ENCODE peak calls at places on chromosomes 12 and 14, in eight cellular contexts. E is WTC11, I is transverse colon, V is endodermal cell, R is tibial artery, K is stomach, M is HFF-Myc, W is H9. Z is an unnamed sample.

GRCh38 chr14:104137297-104138097 is 890 bp upstream of the KIF26A start:
- DNase-seq in E (peak; percentile 79), I (peak; percentile 73), V (peak; percentile 95), R (peak; percentile 67), K (peak; percentile 70), M (no peak), W (peak; percentile 84), Z (peak; percentile 81)

GRCh38 chr14:54094765-54095164 is 138.1 kb upstream of the BMP4 start:
- DNase-seq in E (no peak), I (no peak), V (no peak), R (no peak), K (no peak), M (no peak), W (no peak), Z (no peak)

GRCh38 chr12:93729934-93730333 is 52.8 kb downstream of the CRADD start:
- DNase-seq in E (no peak), I (no peak), V (no peak), R (no peak), K (no peak), M (no peak), W (no peak), Z (no peak)

GRCh38 chr14:77041837-77042557 is 13.5 kb upstream of the IRF2BPL start:
- DNase-seq in E (no peak), I (peak; percentile 56), V (no peak), R (peak; percentile 87), K (peak; percentile 52), M (no peak), W (no peak), Z (no peak)

GRCh38 chr12:82673698-82674097 is 13.0 kb upstream of the TMTC2 start:
- DNase-seq in E (no peak), I (no peak), V (no peak), R (no peak), K (no peak), M (no peak), W (no peak), Z (no peak)

GRCh38 chr12:95262808-95263207 is 45.2 kb downstream of the VEZT start:
- DNase-seq in E (no peak), I (no peak), V (no peak), R (no peak), K (no peak), M (peak; percentile 29), W (no peak), Z (no peak)

GRCh38 chr12:95545731-95546490 is 5.4 kb downstream of the USP44 start:
- DNase-seq in E (no peak), I (no peak), V (no peak), R (no peak), K (no peak), M (no peak), W (no peak), Z (no peak)

GRCh38 chr12:93302331-93303229 is 75.1 kb upstream of the NUDT4 start:
- DNase-seq in E (no peak), I (no peak), V (no peak), R (no peak), K (no peak), M (no peak), W (no peak), Z (no peak)

GRCh38 chr14:76956253-76957090 is 72.0 kb downstream of the IRF2BPL start:
- DNase-seq in E (peak; percentile 92), I (peak; percentile 92), V (peak; percentile 97), R (peak; percentile 97), K (peak; percentile 93), M (no peak), W (peak; percentile 98), Z (no peak)

GRCh38 chr14:102285106-102285505 is 19.9 kb downstream of the MOK start:
- DNase-seq in E (no peak), I (no peak), V (no peak), R (no peak), K (no peak), M (no peak), W (no peak), Z (no peak)

GRCh38 chr12:79690606-79691298 is at the start of gene PAWR:
- DNase-seq in E (peak; percentile 90), I (peak; percentile 86), V (peak; percentile 97), R (peak; percentile 82), K (peak; percentile 83), M (no peak), W (peak; percentile 91), Z (no peak)
- TF ChIP-seq CTCF in E (no peak), I (peak; percentile 33), V (peak; percentile 60), R (no peak), K (no peak), M (peak; percentile 8), W (peak; percentile 46), Z (no peak)

DNA sequence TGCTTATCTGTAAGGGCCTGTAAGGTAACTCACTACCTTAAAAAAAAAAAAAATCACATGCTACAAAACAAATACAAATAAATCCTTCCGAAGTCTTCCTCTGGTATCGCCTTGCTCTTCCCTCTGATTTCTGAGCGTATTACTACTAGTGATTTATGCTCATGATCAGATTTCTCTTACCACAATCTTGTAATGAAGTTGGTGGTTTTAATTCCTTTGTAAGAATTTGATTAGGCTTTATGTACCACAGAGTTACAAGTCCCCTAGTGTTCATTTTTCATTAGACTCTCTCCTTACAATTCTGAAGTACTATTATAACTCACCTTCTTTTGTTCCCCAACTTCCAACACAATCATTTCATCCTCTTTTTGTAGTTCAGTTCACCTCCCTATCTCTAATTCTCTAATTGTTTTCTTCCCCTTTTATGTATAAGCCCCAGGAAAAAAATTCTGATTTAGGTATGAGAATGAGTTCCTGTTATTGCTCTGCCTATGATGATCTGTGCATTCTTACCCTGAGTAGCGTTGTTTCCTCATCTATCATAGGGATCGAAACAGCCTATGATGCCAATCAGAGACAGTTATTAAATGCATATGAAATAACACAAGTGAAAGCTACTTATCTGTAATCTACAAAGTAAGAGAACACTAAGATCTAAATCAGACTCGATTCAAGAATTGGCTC is 81.5 kb downstream of the EPS8 start:
- DNase-seq in E (no peak), I (no peak), V (no peak), R (no peak), K (no peak), M (no peak), W (no peak), Z (no peak)
- TF ChIP-seq CTCF in E (no peak), I (no peak), V (no peak), R (no peak), K (no peak), M (no peak), W (no peak), Z (no peak)

GRCh38 chr12:56117778-56118687 is at the start of gene ZC3H10:
- DNase-seq in E (peak; percentile 98), I (peak; percentile 99), V (peak; percentile 100), R (peak; percentile 99), K (peak; percentile 98), M (peak; percentile 99), W (peak; percentile 100), Z (peak; percentile 58)
- TF ChIP-seq CTCF in E (no peak), I (peak; percentile 41), V (peak; percentile 69), R (peak; percentile 35), K (no peak), M (peak; percentile 47), W (peak; percentile 54), Z (peak; percentile 46)

GRCh38 chr14:91510171-91511013 is at the start of gene PPP4R3A:
- DNase-seq in E (peak; percentile 90), I (peak; percentile 96), V (peak; percentile 96), R (peak; percentile 96), K (peak; percentile 95), M (peak; percentile 83), W (peak; percentile 93), Z (peak; percentile 90)
- TF ChIP-seq CTCF in E (no peak), I (no peak), V (no peak), R (no peak), K (no peak), M (no peak), W (no peak), Z (no peak)

GRCh38 chr12:121166356-121166755 is 33.7 kb downstream of the P2RX7 start:
- DNase-seq in E (no peak), I (no peak), V (no peak), R (peak; percentile 3), K (no peak), M (no peak), W (no peak), Z (no peak)
- TF ChIP-seq CTCF in E (no peak), I (no peak), V (no peak), R (no peak), K (no peak), M (no peak), W (no peak), Z (no peak)

GRCh38 chr12:46134205-46134811 is 134.5 kb downstream of the SLC38A1 start:
- DNase-seq in E (no peak), I (no peak), V (no peak), R (no peak), K (no peak), M (no peak), W (no peak), Z (no peak)

GRCh38 chr12:46134852-46135251 is 134.0 kb downstream of the SLC38A1 start:
- DNase-seq in E (no peak), I (no peak), V (no peak), R (no peak), K (no peak), M (no peak), W (no peak), Z (no peak)

GRCh38 chr12:46135750-46136149 is 133.1 kb downstream of the SLC38A1 start:
- DNase-seq in E (no peak), I (no peak), V (no peak), R (no peak), K (no peak), M (no peak), W (no peak), Z (no peak)

GRCh38 chr12:46133751-46134150 is 135.1 kb downstream of the SLC38A1 start:
- DNase-seq in E (no peak), I (no peak), V (no peak), R (no peak), K (no peak), M (no peak), W (no peak), Z (no peak)

GRCh38 chr12:46131729-46132128 is 137.1 kb downstream of the SLC38A1 start:
- DNase-seq in E (no peak), I (no peak), V (peak; percentile 72), R (no peak), K (no peak), M (no peak), W (peak; percentile 56), Z (no peak)
- TF ChIP-seq CTCF in E (no peak), I (peak; percentile 16), V (peak; percentile 66), R (no peak), K (no peak), M (no peak), W (peak; percentile 58), Z (no peak)

GRCh38 chr12:117076410-117077372 is 22.5 kb downstream of the TESC start:
- DNase-seq in E (no peak), I (no peak), V (peak; percentile 74), R (no peak), K (no peak), M (no peak), W (no peak), Z (no peak)
- TF ChIP-seq CTCF in E (no peak), I (no peak), V (no peak), R (no peak), K (no peak), M (no peak), W (no peak), Z (no peak)

GRCh38 chr12:57085999-57086950 is 2.6 kb upstream of the NAB2 start:
- DNase-seq in E (peak; percentile 80), I (peak; percentile 58), V (peak; percentile 92), R (peak; percentile 86), K (peak; percentile 37), M (peak; percentile 67), W (peak; percentile 87), Z (no peak)
- TF ChIP-seq CTCF in E (no peak), I (no peak), V (peak; percentile 65), R (peak; percentile 12), K (no peak), M (peak; percentile 22), W (peak; percentile 55), Z (peak; percentile 38)

Z was measured in D721Med.